ENCODE peak calls at places on chromosomes 3 and 15, in seven cellular contexts. S, K, N, J, U, C and D are unnamed samples. For H3K27me3, the result is how much of the 10 kb centered on the place peaks cover.

GRCh38 chr3:43025423-43025822 is 46.3 kb downstream of the GASK1A start:
- DNase-seq in C (no peak), J (no peak), U (peak), K (peak), S (no peak), N (no peak), D (no peak)

GRCh38 chr3:136858381-136858780 is 3.6 kb upstream of the NCK1 start:
- DNase-seq in J (no peak), C (no peak), N (no peak), K (no peak), S (no peak), U (no peak), D (no peak)

GRCh38 chr3:185831195-185831594 is 6.4 kb upstream of the IGF2BP2 start:
- DNase-seq in K (no peak), N (no peak), S (no peak), U (peak), C (no peak), J (no peak), D (no peak)

GRCh38 chr15:43440721-43441281 is 52.2 kb downstream of the TP53BP1 start:
- DNase-seq in C (no peak), K (peak), J (peak), N (peak), S (peak), U (peak), D (peak)

GRCh38 chr3:13600950-13601691 is 52.2 kb downstream of the FBLN2 start:
- DNase-seq in U (peak), S (no peak), N (no peak), K (no peak), J (peak), C (no peak), D (peak)

GRCh38 chr3:122646146-122646988 is 34.3 kb upstream of the PARP14 start:
- DNase-seq in J (no peak), K (no peak), U (no peak), S (peak), N (no peak), C (no peak), D (no peak)

GRCh38 chr3:183006396-183007002 is 26.2 kb upstream of the DCUN1D1 start:
- DNase-seq in U (no peak), J (no peak), S (no peak), K (no peak), C (no peak), N (no peak), D (no peak)

GRCh38 chr3:80785475-80785874 is 976.0 kb downstream of the GBE1 start:
- DNase-seq in S (no peak), N (no peak), K (peak), U (peak), J (peak), C (no peak), D (peak)

GRCh38 chr3:62318752-62319569 is 54.4 kb downstream of the FEZF2 start:
- DNase-seq in K (peak), S (no peak), N (peak), J (peak), U (peak), C (peak), D (peak)

GRCh38 chr15:70023769-70024491 is 73.8 kb downstream of the TLE3 start:
- DNase-seq in K (no peak), S (no peak), C (no peak), U (peak), J (no peak), N (no peak), D (peak)

GRCh38 chr3:131329774-131330173 is 51.8 kb upstream of the NUDT16 start:
- DNase-seq in C (no peak), J (no peak), S (no peak), N (no peak), K (no peak), U (no peak), D (no peak)

GRCh38 chr3:52186729-52187128 is 11.2 kb upstream of the ALAS1 start:
- DNase-seq in S (no peak), U (no peak), C (no peak), N (no peak), J (no peak), K (no peak), D (no peak)

GRCh38 chr3:100591411-100591810 is 18.0 kb upstream of the ADGRG7 start:
- DNase-seq in U (peak), N (no peak), J (no peak), C (no peak), S (no peak), K (no peak), D (no peak)

GRCh38 chr15:96540283-96540682 is 209.8 kb downstream of the NR2F2 start:
- DNase-seq in S (no peak), U (no peak), J (peak), K (no peak), N (no peak), C (no peak), D (no peak)

GRCh38 chr15:78615151-78615589 is 5.6 kb downstream of the CHRNA3 start:
- DNase-seq in U (no peak), J (no peak), C (no peak), S (no peak), K (no peak), N (no peak), D (no peak)

GRCh38 chr3:32569540-32570425 is 875 bp downstream of the DYNC1LI1 start:
- DNase-seq in K (peak), S (no peak), U (peak), J (peak), C (peak), N (peak), D (peak)

GRCh38 chr15:77653832-77654480 is 21.2 kb upstream of the LINGO1 start:
- DNase-seq in S (no peak), K (no peak), J (no peak), C (no peak), N (no peak), U (no peak), D (no peak)

GRCh38 chr3:114627760-114628159 is 333.9 kb downstream of the TIGIT start:
- DNase-seq in S (no peak), K (no peak), C (peak), N (no peak), U (no peak), J (no peak), D (no peak)

GRCh38 chr15:78976691-78977090 is 31.8 kb upstream of the CTSH start:
- DNase-seq in J (no peak), S (no peak), C (no peak), N (peak), K (no peak), U (no peak), D (no peak)

DNA sequence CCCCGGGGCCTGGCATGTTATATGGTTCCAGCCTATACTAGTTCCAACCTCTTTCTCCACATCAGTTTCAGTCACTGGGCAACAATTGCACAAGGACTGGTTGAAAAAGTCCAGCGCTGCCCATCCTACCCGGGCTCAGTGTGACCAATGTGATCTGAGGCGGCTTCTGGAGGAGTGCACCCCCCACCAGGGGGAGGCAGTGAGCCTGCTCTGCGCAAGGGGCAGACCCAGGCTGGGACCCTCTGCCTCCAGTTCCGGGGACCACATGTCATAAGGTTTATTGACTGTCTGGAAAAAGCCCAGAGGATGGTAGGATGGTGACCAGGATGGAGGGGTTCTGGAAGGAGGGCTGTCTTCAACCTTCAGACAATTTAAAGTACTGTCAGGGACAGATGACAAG is 25.6 kb upstream of the NR2E3 start:
- DNase-seq in S (no peak), U (no peak), N (no peak), K (no peak), J (no peak), C (no peak), D (peak)
- TF ChIP-seq CTCF in S (peak), U (peak), N (peak), K (peak), J (peak), C (peak), D (peak)

GRCh38 chr3:168248383-168249047 is 152.8 kb upstream of the GOLIM4 start:
- DNase-seq in J (peak), C (peak), U (peak), N (peak), S (no peak), K (peak), D (peak)
- H3K27me3 ChIP-seq in J (under half), C (under half), U (under half), N (under half), S (under half), K (under half), D (half or more)

DNA sequence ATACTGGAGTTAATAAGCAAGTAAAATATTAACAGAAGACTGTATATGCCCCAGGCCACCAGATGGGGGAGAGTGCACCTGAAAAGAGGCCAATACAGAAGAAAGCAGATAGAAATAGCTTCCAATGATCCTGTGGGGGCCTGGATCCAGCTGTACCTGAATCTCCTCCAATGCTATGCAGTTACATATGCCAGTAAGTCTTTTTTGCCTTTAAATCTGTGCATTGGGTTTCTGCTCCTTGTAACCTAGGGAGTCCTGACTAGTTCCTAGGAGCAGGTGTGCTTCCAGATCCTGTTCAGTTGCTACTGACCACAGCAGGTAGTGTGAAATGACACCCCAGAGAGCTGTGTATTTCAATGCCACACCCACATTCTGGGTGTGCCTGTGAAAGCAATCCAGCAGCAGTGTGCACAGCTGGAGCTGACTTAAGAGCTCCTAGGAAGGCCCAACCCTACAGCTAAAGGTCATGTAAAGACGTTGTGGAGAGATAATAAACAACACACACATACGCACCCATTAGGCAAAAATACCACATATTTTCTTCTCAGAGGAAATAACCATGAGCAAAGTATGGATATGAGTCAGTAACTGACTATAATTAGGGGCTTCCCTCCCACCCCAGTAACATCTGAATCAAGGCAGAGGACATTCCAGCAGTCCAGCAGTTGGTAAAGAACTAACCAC is 62.2 kb upstream of the AKAP13 start:
- DNase-seq in C (peak), S (peak), J (no peak), U (peak), N (peak), K (no peak), D (peak)
- TF ChIP-seq CTCF in C (no peak), S (no peak), J (peak), U (peak), N (peak), K (no peak), D (peak)

DNA sequence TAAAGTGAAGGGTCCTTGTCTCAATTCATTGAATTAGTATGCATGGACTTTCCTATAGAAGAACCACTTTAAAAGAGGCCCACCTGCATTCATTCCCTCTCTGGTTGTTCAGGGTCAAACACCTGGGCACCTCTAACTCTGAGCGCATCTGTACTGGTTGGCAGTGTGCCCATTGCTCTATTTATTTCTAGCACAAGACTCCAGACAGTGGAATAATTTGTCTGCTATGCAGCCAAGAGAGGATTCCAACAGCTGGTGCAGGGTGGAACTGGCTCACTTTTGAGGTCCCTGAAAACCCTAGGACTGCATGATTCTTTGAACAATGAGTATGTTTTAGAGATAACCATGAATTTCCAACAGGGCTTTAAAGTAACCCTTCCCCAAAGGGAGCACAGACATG is 57.9 kb downstream of the CCDC33 start:
- DNase-seq in U (no peak), S (no peak), K (no peak), J (no peak), C (no peak), N (no peak), D (no peak)
- H3K27me3 ChIP-seq in U (under half), S (under half), K (half or more), J (under half), C (under half), N (under half), D (under half)

DNA sequence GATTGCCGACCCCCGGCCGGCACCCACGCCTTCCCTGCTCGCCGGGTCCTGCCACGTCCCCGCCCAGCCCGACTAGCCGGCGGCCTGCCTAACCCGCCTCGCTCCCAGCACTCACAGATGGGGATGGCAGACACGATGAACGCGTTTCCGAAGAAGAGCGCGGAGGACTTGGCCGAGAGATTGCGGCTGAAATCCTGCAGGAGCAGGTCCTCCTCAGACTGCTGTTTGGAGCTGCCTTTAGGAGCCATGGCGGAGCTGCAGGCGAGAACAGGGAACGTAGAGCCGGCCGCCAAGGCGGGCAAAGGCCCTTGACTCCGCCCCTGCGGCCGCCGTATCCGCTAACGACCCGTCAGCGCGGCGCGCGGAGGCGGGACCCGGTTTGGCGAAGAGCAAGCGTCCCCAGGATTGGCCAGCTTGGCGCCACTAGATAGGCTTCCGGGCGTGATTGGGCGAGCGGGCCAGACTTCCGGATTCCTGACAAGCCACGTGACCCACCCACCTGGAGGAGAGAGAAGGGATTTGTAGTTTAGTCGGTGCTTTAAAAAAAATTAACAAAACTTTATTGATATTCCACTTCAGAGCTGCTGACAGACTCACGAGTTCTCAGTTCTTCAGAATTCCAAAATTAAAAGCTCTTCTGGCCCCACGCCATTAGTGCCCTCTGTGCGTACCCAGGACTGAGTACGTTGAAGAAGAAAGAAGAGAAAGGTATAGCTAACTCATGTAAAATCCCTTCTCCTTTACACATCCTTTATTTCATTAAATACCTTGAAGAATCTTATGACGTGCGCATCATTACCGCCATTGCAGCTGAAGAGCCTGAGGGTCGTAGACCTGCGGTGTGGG is at the start of gene SSR3:
- DNase-seq in K (peak), U (peak), C (peak), J (peak), S (peak), N (peak), D (peak)
- TF ChIP-seq CTCF in K (peak), U (no peak), C (peak), J (no peak), S (peak), N (no peak), D (no peak)

GRCh38 chr15:73857193-73857920 is 16.0 kb upstream of the TBC1D21 start:
- DNase-seq in K (no peak), S (no peak), C (no peak), J (no peak), U (no peak), N (no peak), D (no peak)
- H3K27me3 ChIP-seq in K (under half), S (under half), C (under half), J (under half), U (under half), N (under half), D (under half)

DNA sequence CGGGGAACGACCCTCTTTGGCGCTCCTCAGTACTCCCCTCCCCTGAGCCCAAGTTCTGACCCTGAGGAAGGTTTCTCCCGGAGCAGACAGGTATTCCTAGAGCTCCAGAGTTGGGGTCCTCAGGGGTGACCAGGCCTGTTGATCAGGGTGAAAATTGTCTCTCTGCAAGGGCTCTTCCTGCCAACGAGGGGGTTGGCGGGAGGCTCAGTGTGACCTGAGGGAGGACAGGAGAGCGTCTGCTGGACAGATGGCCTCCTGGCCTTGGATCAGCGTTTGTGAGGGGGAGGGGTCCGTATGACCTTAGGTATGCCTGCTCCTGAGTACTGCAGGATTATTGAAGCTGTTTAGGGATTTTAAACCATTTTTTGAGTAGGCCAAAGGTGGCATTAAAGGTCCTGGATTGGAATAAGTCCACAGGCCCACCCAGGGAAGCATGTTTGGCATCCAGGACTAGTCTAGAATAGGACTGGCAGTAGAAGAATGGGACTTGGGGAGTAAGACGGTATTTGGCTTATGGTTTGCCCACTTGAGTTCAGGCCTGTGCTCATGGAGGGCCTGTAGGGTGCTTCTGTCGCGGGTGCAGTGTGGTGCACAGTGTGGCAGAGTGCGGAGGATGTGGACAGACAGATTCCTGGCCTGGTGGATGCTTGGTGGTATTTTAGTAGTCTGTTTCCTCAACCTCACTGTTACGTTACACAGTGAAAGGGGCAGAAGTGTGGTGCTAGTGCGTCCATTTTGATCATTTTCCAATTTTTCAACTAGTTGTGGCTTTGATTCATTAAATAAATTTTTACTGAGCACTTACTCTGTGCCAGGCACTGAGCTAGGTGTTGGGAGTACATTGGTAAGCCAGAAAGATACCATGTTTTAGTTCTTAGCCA is 959 bp downstream of the ZNF592 start:
- DNase-seq in J (peak), S (no peak), N (peak), U (peak), K (peak), C (peak), D (peak)
- TF ChIP-seq CTCF in J (no peak), S (peak), N (no peak), U (no peak), K (no peak), C (no peak), D (no peak)